ENCODE peak calls at places on chromosomes 2 and 18, in ten cellular contexts. A, D, W, V, E, N, Z, T, Y and J are unnamed samples.

GRCh38 chr2:240626531-240627300 is 1.4 kb downstream of the GPR35 start:
- DNase-seq in V (no peak), D (no peak), N (peak; percentile 46), Y (peak; percentile 79), A (no peak), E (no peak), W (peak; percentile 54), T (no peak), Z (peak; percentile 47), J (no peak)

GRCh38 chr2:44531289-44531688 is 169.5 kb downstream of the CAMKMT start:
- DNase-seq in N (no peak), E (no peak), D (no peak), T (no peak), W (no peak), Z (no peak), V (no peak), A (no peak), Y (no peak), J (peak; percentile 7)

GRCh38 chr18:76412818-76413565 is 82.0 kb downstream of the ZNF516 start:
- DNase-seq in N (no peak), E (no peak), A (no peak), Y (no peak), D (no peak), Z (no peak), T (no peak), V (no peak), W (no peak), J (no peak)

GRCh38 chr2:168254158-168254935 is 7.0 kb upstream of the STK39 start:
- DNase-seq in E (peak; percentile 16), V (peak; percentile 23), T (no peak), Y (no peak), A (no peak), N (no peak), D (no peak), Z (no peak), W (no peak), J (peak; percentile 73)

GRCh38 chr2:45585267-45585861 is 25.7 kb downstream of the SRBD1 start:
- DNase-seq in A (no peak), V (peak; percentile 56), T (peak; percentile 20), Y (no peak), Z (peak; percentile 62), N (no peak), D (no peak), W (no peak), E (peak; percentile 12), J (peak; percentile 72)

GRCh38 chr2:232693344-232693743 is 3.8 kb upstream of the GIGYF2 start:
- DNase-seq in A (no peak), Z (no peak), D (no peak), N (no peak), W (no peak), Y (no peak), T (no peak), V (no peak), E (no peak), J (no peak)

GRCh38 chr18:40346146-40346545 is 1608.9 kb upstream of the PIK3C3 start:
- DNase-seq in E (no peak), N (no peak), A (no peak), D (no peak), T (no peak), Y (no peak), W (no peak), Z (no peak), V (no peak), J (no peak)

GRCh38 chr2:20186078-20186854 is 38.7 kb downstream of the SDC1 start:
- DNase-seq in W (no peak), V (peak; percentile 16), Z (no peak), A (no peak), N (peak; percentile 16), T (no peak), Y (peak; percentile 62), D (no peak), E (no peak), J (peak; percentile 68)

GRCh38 chr2:216243026-216243425 is 129.3 kb downstream of the MARCHF4 start:
- DNase-seq in T (no peak), Z (no peak), W (no peak), V (no peak), A (no peak), E (no peak), N (no peak), Y (no peak), D (no peak), J (no peak)

GRCh38 chr2:48452108-48452507 is 77.8 kb upstream of the STON1 start:
- DNase-seq in N (no peak), A (no peak), D (no peak), Y (no peak), V (no peak), E (no peak), W (no peak), Z (no peak), T (no peak), J (no peak)

GRCh38 chr2:217256261-217256660 is 396.4 kb upstream of the TNP1 start:
- DNase-seq in Y (no peak), A (no peak), V (peak; percentile 67), Z (no peak), W (no peak), T (no peak), E (no peak), N (no peak), D (no peak), J (no peak)

GRCh38 chr18:23183356-23184150 is 48.3 kb downstream of the CABLES1 start:
- DNase-seq in V (no peak), N (no peak), Y (no peak), W (no peak), Z (no peak), D (no peak), E (no peak), T (no peak), A (no peak), J (no peak)

GRCh38 chr18:68275616-68276015 is 439.3 kb downstream of the TMX3 start:
- DNase-seq in V (peak; percentile 62), Z (no peak), D (no peak), T (no peak), W (no peak), E (peak; percentile 40), N (no peak), Y (no peak), A (no peak), J (peak; percentile 82)

GRCh38 chr18:53018791-53019190 is 678.8 kb downstream of the DCC start:
- DNase-seq in Y (no peak), Z (no peak), W (no peak), V (peak; percentile 12), T (no peak), N (no peak), E (no peak), A (no peak), D (no peak), J (no peak)

GRCh38 chr2:70541481-70542020 is 12.1 kb downstream of the TGFA start:
- DNase-seq in E (no peak), N (no peak), Z (no peak), T (no peak), A (no peak), V (peak; percentile 51), Y (no peak), W (no peak), D (no peak), J (peak; percentile 52)

GRCh38 chr2:197322729-197323720 is 12.4 kb upstream of the ANKRD44 start:
- DNase-seq in W (no peak), Y (no peak), V (no peak), N (no peak), D (no peak), E (no peak), T (no peak), A (no peak), Z (peak; percentile 83), J (no peak)

GRCh38 chr2:113192459-113193100 is 18.8 kb downstream of the PSD4 start:
- DNase-seq in T (no peak), V (no peak), W (no peak), A (no peak), Z (no peak), E (no peak), Y (no peak), N (no peak), D (no peak), J (no peak)

GRCh38 chr2:17628349-17629261 is 88.1 kb downstream of the VSNL1 start:
- DNase-seq in Y (no peak), A (no peak), D (no peak), T (no peak), N (no peak), Z (no peak), V (peak; percentile 10), W (no peak), E (no peak), J (no peak)

GRCh38 chr18:61980355-61980754 is 87.5 kb upstream of the RNF152 start:
- DNase-seq in E (no peak), W (no peak), V (no peak), Z (peak; percentile 37), Y (no peak), N (no peak), T (no peak), A (no peak), D (no peak), J (no peak)

GRCh38 chr2:207662203-207662602 is 37.0 kb upstream of the METTL21A start:
- DNase-seq in E (no peak), W (no peak), A (no peak), Z (no peak), D (no peak), N (no peak), T (no peak), V (no peak), Y (no peak), J (no peak)

GRCh38 chr2:201600906-201601305 is 42.4 kb downstream of the TMEM237 start:
- DNase-seq in E (no peak), N (no peak), Y (no peak), D (no peak), Z (no peak), A (no peak), V (no peak), T (no peak), W (no peak), J (peak; percentile 23)